ENCODE peak calls at places on chromosomes 16 and 17, in eight cellular contexts. B is effector memory CD4-positive, alpha-beta T cell; Y is MM.1S; N is brain microvascular endothelial cell; Q is tibial artery; M is trophoblast cell; C is suprapubic skin; K is HCT116. G is an unnamed sample.

GRCh38 chr17:12522743-12523181 is 142.9 kb upstream of the MYOCD start:
- DNase-seq in K (no peak), N (peak; percentile 73), B (no peak), C (no peak), Y (no peak), Q (no peak), M (peak; percentile 98), G (no peak)

GRCh38 chr16:85181091-85181738 is 68.9 kb upstream of the CIBAR2 start:
- DNase-seq in M (no peak), K (no peak), B (no peak), N (no peak), Y (no peak), Q (no peak), C (no peak), G (no peak)

GRCh38 chr16:4981473-4981872 is 23.3 kb downstream of the SEC14L5 start:
- DNase-seq in M (no peak), Y (no peak), B (no peak), Q (no peak), C (no peak), K (no peak), N (no peak), G (no peak)

GRCh38 chr17:2025220-2025621 is at the start of gene RTN4RL1:
- DNase-seq in Q (peak; percentile 81), N (no peak), B (peak; percentile 73), Y (peak; percentile 29), K (peak; percentile 74), M (peak; percentile 22), C (peak; percentile 88), G (peak; percentile 51)

GRCh38 chr16:30657866-30658730 is at the start of gene FBRS:
- DNase-seq in M (peak; percentile 100), Y (peak; percentile 100), Q (peak; percentile 100), K (peak; percentile 100), C (peak; percentile 100), B (peak; percentile 100), N (peak; percentile 100), G (peak; percentile 100)

GRCh38 chr16:19817875-19818274 is 66.8 kb downstream of the GPRC5B start:
- DNase-seq in Q (no peak), M (no peak), B (no peak), Y (no peak), K (no peak), N (no peak), C (no peak), G (no peak)

GRCh38 chr17:31724619-31725018 is 134.4 kb downstream of the COPRS start:
- DNase-seq in M (no peak), C (no peak), N (peak; percentile 71), Q (no peak), Y (no peak), K (no peak), B (no peak), G (no peak)

GRCh38 chr16:65679785-65680184 is 557.9 kb upstream of the CDH11 start:
- DNase-seq in N (no peak), Y (peak; percentile 66), K (no peak), B (no peak), C (no peak), Q (no peak), M (no peak), G (no peak)

GRCh38 chr16:4510747-4511426 is 27.7 kb downstream of the CDIP1 start:
- DNase-seq in Q (no peak), K (no peak), Y (no peak), B (no peak), M (no peak), C (no peak), N (no peak), G (no peak)

GRCh38 chr17:32504166-32504990 is 17.6 kb downstream of the CDK5R1 start:
- DNase-seq in Y (no peak), Q (no peak), N (no peak), K (no peak), C (no peak), B (no peak), M (no peak), G (no peak)

GRCh38 chr17:75273968-75274708 is 3.1 kb upstream of the MIF4GD start:
- DNase-seq in Q (no peak), M (no peak), C (no peak), Y (no peak), B (no peak), K (no peak), N (peak; percentile 43), G (no peak)

GRCh38 chr17:66255112-66255511 is 25.9 kb upstream of the APOH start:
- DNase-seq in K (peak; percentile 79), N (peak; percentile 63), Y (peak; percentile 75), Q (no peak), B (peak; percentile 18), C (no peak), M (peak; percentile 19), G (peak; percentile 65)

GRCh38 chr17:14794961-14795360 is 470.2 kb downstream of the PMP22 start:
- DNase-seq in N (no peak), Y (no peak), M (no peak), K (no peak), C (no peak), Q (no peak), B (no peak), G (no peak)

GRCh38 chr17:2433696-2434095 is 32.8 kb upstream of the MNT start:
- DNase-seq in N (peak; percentile 24), K (no peak), Y (no peak), Q (no peak), M (no peak), C (no peak), B (no peak), G (no peak)

GRCh38 chr17:17779015-17779611 is 57.7 kb downstream of the SREBF1 start:
- DNase-seq in Q (peak; percentile 73), M (no peak), Y (no peak), K (no peak), N (no peak), C (no peak), B (no peak), G (no peak)

GRCh38 chr16:86578056-86578455 is 293 bp upstream of the FOXL1 start:
- DNase-seq in N (peak; percentile 83), B (no peak), M (no peak), K (no peak), Y (no peak), C (no peak), Q (peak; percentile 72), G (no peak)

GRCh38 chr16:86575754-86576557 is 2.4 kb upstream of the FOXL1 start:
- DNase-seq in K (peak; percentile 97), C (peak; percentile 46), B (no peak), N (peak; percentile 94), Q (peak; percentile 94), M (no peak), Y (no peak), G (peak; percentile 8)

GRCh38 chr16:86577314-86577971 is 906 bp upstream of the FOXL1 start:
- DNase-seq in Q (peak; percentile 69), K (no peak), B (no peak), M (no peak), C (no peak), N (no peak), Y (no peak), G (no peak)

GRCh38 chr16:86575095-86575685 is 3.2 kb upstream of the FOXL1 start:
- DNase-seq in K (no peak), C (peak; percentile 32), B (no peak), Y (no peak), N (no peak), Q (no peak), M (no peak), G (no peak)

GRCh38 chr16:86576591-86577313 is 1.6 kb upstream of the FOXL1 start:
- DNase-seq in B (no peak), N (peak; percentile 70), Q (peak; percentile 76), M (no peak), Y (no peak), K (no peak), C (no peak), G (no peak)
- H3K4me3 ChIP-seq in B (peak overlapping the region; percentile 14), N (peak overlapping the region; percentile 76), Q (peak overlapping the region; percentile 60), M (peak overlapping the region; percentile 59), Y (no peak overlapping the region), K (peak overlapping the region; percentile 63), C (peak overlapping the region; percentile 39), G (peak overlapping the region; percentile 21)

GRCh38 chr16:81650281-81650680 is 128.8 kb upstream of the PLCG2 start:
- DNase-seq in B (no peak), Q (no peak), C (no peak), Y (no peak), M (no peak), K (no peak), N (no peak), G (no peak)

GRCh38 chr16:81647527-81647926 is 131.6 kb upstream of the PLCG2 start:
- DNase-seq in Y (no peak), C (no peak), M (peak; percentile 88), N (peak; percentile 59), B (no peak), Q (no peak), K (peak; percentile 76), G (no peak)

GRCh38 chr16:81650982-81651562 is 128.0 kb upstream of the PLCG2 start:
- DNase-seq in Y (no peak), K (no peak), M (no peak), N (peak; percentile 34), C (no peak), Q (no peak), B (no peak), G (no peak)

GRCh38 chr16:81651758-81652718 is 127.1 kb upstream of the PLCG2 start:
- DNase-seq in Y (peak; percentile 13), C (no peak), M (no peak), N (no peak), K (no peak), B (no peak), Q (no peak), G (no peak)

DNA sequence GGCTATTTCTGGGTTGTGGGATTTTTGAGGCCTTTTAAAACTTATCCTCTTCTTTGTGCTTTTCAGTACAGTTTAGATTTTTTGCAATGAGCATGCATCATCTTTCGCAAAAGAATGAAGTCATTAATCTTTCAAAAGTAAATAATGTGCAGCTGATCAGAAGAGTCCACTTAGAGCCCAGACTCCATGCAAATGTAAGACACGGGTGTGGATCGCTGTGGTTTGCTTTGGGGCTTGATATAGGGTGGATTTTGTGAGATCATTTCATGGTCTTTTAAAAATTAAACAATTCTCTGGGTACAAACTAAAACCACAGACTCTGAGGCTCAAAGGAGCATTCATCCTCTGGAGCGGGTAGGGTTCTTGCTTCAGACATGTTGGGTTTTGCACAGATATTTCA is 129.5 kb upstream of the PLCG2 start:
- DNase-seq in Y (no peak), Q (no peak), N (no peak), M (no peak), C (no peak), K (no peak), B (no peak), G (no peak)
- H3K4me3 ChIP-seq in Y (no peak overlapping the region), Q (no peak overlapping the region), N (no peak overlapping the region), M (no peak overlapping the region), C (no peak overlapping the region), K (no peak overlapping the region), B (no peak overlapping the region), G (no peak overlapping the region)

GRCh38 chr16:56257666-56258359 is 66.5 kb downstream of the GNAO1 start:
- DNase-seq in Y (no peak), M (no peak), K (no peak), Q (peak; percentile 69), N (no peak), B (no peak), C (no peak), G (no peak)
- H3K4me3 ChIP-seq in Y (no peak overlapping the region), M (no peak overlapping the region), K (no peak overlapping the region), Q (no peak overlapping the region), N (no peak overlapping the region), B (no peak overlapping the region), C (no peak overlapping the region), G (no peak overlapping the region)

DNA sequence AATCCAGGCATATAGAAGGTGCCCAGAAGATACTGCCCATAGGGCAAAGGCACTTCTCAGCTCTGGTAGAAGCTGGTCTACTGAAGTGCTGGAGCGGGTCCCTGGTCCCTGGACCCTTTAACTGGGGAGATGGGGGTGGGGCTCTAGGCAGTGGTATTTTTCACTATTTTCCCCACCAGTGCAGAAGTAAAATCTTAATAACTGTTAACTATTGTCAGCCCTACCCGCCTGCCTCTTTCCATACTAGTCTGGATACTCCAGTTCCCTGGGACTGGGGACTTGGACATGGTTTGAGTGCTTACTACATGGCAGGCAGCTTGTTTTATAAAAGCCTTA is 24.6 kb downstream of the IGF2BP1 start:
- DNase-seq in Y (no peak), K (no peak), B (no peak), N (no peak), C (no peak), M (no peak), Q (no peak), G (no peak)
- H3K4me3 ChIP-seq in Y (no peak overlapping the region), K (no peak overlapping the region), B (no peak overlapping the region), N (no peak overlapping the region), C (no peak overlapping the region), M (no peak overlapping the region), Q (no peak overlapping the region), G (no peak overlapping the region)